ENCODE peak calls at places on chromosomes 16 and 17, in seven cellular contexts. X is SJSA1, B is endodermal cell, W is GM23248, P is heart right ventricle, E is neural progenitor cell, O is colonic mucosa. V is an unnamed sample.
A peak's percentile ranks its signal among the peaks of the same experiment; 100 is the strongest.

GRCh38 chr16:13168091-13168572 is 266.7 kb downstream of the SHISA9 start:
- DNase-seq in X (no peak), B (peak; percentile 73), W (no peak), P (no peak), E (peak; percentile 55), O (no peak), V (peak; percentile 76)

GRCh38 chr16:27236635-27237228 is 31.8 kb downstream of the NSMCE1 start:
- DNase-seq in X (no peak), B (no peak), W (no peak), P (no peak), E (peak; percentile 65), O (no peak), V (no peak)

GRCh38 chr16:2895813-2896212 is 12.8 kb downstream of the FLYWCH2 start:
- DNase-seq in X (peak; percentile 37), B (no peak), W (peak; percentile 60), P (no peak), E (no peak), O (no peak), V (no peak)

GRCh38 chr17:67638871-67639270 is 78.9 kb upstream of the NOL11 start:
- DNase-seq in X (no peak), B (no peak), W (no peak), P (no peak), E (no peak), O (no peak), V (no peak)

GRCh38 chr16:71930013-71930563 is 34.8 kb downstream of the IST1 start:
- DNase-seq in X (no peak), B (no peak), W (peak; percentile 16), P (no peak), E (no peak), O (no peak), V (peak; percentile 23)

GRCh38 chr17:67431210-67432015 is 54.3 kb downstream of the PITPNC1 start:
- DNase-seq in X (peak; percentile 90), B (no peak), W (peak; percentile 91), P (no peak), E (no peak), O (no peak), V (peak; percentile 93)

GRCh38 chr17:49361902-49362722 is at the start of gene ZNF652:
- DNase-seq in X (peak; percentile 92), B (peak; percentile 100), W (peak; percentile 94), P (peak; percentile 91), E (peak; percentile 99), O (peak; percentile 96), V (peak; percentile 80)

GRCh38 chr17:41792835-41793748 is 6.6 kb upstream of the JUP start:
- DNase-seq in X (peak; percentile 42), B (peak; percentile 89), W (peak; percentile 57), P (peak; percentile 78), E (peak; percentile 31), O (peak; percentile 86), V (peak; percentile 87)

GRCh38 chr16:56847173-56847948 is 17.6 kb upstream of the SLC12A3 start:
- DNase-seq in X (no peak), B (no peak), W (peak; percentile 44), P (no peak), E (no peak), O (no peak), V (no peak)

GRCh38 chr16:55494994-55495421 is 13.9 kb upstream of the LPCAT2 start:
- DNase-seq in X (peak; percentile 93), B (peak; percentile 42), W (peak; percentile 93), P (peak; percentile 68), E (peak; percentile 47), O (peak; percentile 61), V (peak; percentile 61)

GRCh38 chr17:38897176-38897575 is 27.3 kb downstream of the LASP1 start:
- DNase-seq in X (no peak), B (no peak), W (no peak), P (peak; percentile 89), E (no peak), O (no peak), V (no peak)
- H3K4me1 ChIP-seq in X (peaks cover 12% of the 10 kb centered on the region), B (peaks cover 4% of the 10 kb centered on the region), W (peaks cover 15% of the 10 kb centered on the region), P (peaks cover 80% of the 10 kb centered on the region), E (peaks cover 47% of the 10 kb centered on the region), O (peaks cover 38% of the 10 kb centered on the region), V (peaks cover 10% of the 10 kb centered on the region)

GRCh38 chr17:80773243-80773991 is 218.2 kb upstream of the CHMP6 start:
- DNase-seq in X (peak; percentile 88), B (peak; percentile 81), W (peak; percentile 54), P (peak; percentile 59), E (peak; percentile 57), O (no peak), V (no peak)
- H3K4me1 ChIP-seq in X (peaks cover 26% of the 10 kb centered on the region), B (no peaks in the 10 kb centered on the region), W (peaks cover 8% of the 10 kb centered on the region), P (peaks cover 11% of the 10 kb centered on the region), E (peaks cover 20% of the 10 kb centered on the region), O (no peaks in the 10 kb centered on the region), V (no peaks in the 10 kb centered on the region)

GRCh38 chr17:80781851-80782277 is 209.8 kb upstream of the CHMP6 start:
- DNase-seq in X (no peak), B (peak; percentile 55), W (no peak), P (peak; percentile 34), E (no peak), O (no peak), V (no peak)

GRCh38 chr17:80785477-80786178 is 206.0 kb upstream of the CHMP6 start:
- DNase-seq in X (no peak), B (peak; percentile 58), W (no peak), P (no peak), E (no peak), O (no peak), V (no peak)

GRCh38 chr17:80782536-80783427 is 208.9 kb upstream of the CHMP6 start:
- DNase-seq in X (peak; percentile 79), B (peak; percentile 60), W (peak; percentile 62), P (no peak), E (no peak), O (no peak), V (no peak)

GRCh38 chr17:80783971-80784370 is 207.7 kb upstream of the CHMP6 start:
- DNase-seq in X (no peak), B (peak; percentile 22), W (no peak), P (no peak), E (no peak), O (no peak), V (no peak)

GRCh38 chr17:80783461-80783860 is 208.2 kb upstream of the CHMP6 start:
- DNase-seq in X (no peak), B (peak; percentile 52), W (peak; percentile 74), P (no peak), E (no peak), O (no peak), V (no peak)
- H3K4me1 ChIP-seq in X (peaks cover 28% of the 10 kb centered on the region), B (no peaks in the 10 kb centered on the region), W (peaks cover 33% of the 10 kb centered on the region), P (peaks cover 20% of the 10 kb centered on the region), E (peaks cover 52% of the 10 kb centered on the region), O (no peaks in the 10 kb centered on the region), V (no peaks in the 10 kb centered on the region)

DNA sequence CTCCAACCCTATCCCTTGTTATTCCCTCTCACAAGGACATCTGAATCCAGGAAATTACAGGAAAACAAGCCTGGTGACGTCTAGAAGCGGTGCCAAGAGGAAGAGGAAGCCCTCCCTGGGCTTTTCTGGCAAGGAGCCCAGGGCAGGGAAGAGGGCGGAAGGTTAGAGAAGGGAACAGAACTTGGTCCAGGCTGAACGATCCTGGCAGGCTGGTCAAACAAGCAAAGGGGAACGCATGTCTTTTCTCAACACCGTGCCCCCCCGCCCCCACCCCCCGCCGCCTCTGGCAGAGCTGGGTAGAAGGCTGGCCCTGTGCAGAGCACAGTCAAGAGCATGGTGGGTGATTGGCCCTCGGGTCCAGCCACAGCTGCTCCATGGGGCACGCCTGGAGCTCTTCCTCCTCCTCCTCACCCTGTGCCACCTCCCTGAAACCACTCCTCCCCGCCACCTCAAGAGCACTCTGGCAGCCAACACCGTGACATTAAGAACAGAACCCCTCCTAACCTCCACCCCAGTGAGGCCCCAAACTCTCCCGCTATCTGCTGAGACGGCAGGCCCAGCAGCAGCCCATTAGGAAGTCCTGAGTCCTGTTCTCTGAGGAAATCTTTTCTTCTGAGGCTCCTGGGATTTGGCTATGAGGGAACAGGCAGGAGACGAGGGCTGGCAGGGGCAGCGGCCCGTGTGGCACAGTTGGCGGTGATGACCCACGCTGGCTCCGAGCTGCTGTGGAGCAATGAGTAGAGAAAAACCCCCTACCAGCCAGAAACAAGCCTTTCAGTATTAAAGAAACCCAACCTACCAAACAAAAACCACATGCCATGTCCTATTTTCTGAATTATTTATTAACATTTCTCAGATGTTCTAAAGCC is 7.3 kb downstream of the C16orf86 start:
- DNase-seq in X (no peak), B (peak; percentile 45), W (no peak), P (peak; percentile 86), E (no peak), O (peak; percentile 92), V (no peak)
- H3K4me1 ChIP-seq in X (no peaks in the 10 kb centered on the region), B (no peaks in the 10 kb centered on the region), W (no peaks in the 10 kb centered on the region), P (peaks cover 28% of the 10 kb centered on the region), E (no peaks in the 10 kb centered on the region), O (peaks cover 22% of the 10 kb centered on the region), V (peaks cover 2% of the 10 kb centered on the region)

DNA sequence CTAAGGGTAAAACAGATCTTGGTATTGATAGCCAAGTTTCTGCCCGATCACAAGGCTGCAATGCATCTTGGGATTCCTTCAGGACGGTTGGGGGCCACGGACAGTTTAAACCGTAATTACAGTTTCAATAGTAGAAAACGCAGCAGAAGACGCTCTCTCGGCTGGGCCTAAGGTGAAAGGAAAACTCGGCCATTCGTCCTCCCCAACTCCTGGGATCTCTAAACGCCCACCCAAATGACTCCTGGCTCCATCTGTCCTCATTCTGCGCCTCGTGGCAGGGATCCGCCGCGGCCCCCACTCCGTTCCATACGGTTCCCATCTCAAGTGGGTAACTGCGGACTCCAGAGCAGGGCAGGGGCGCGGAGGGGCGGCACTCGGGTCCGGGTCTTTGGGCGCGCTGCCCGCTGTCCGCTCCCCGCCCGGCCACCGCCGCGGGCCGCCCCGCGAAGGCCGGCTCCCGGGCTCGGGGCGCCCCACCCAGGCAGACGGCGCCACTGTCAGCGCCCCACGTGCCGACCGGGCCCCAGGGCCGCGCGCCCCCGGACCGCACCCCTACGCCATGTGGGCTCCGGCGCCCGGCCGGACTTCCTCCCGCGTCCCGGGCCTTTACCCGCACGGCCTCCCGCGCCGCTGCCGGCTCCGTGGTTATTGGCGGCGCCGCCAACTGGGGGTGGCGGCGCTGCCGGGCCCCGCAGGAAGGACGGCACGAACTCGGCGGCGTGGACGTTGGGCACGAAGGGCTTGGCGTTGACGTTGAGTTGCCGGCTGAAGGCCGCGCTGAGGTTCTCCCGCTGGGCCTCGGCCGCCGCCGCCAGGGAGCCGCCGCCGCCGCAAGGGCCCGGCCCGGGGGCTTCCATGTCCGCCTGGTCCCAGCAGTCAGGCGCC is 755 bp downstream of the GSPT1 start:
- DNase-seq in X (peak; percentile 51), B (peak; percentile 75), W (peak; percentile 74), P (peak; percentile 28), E (peak; percentile 63), O (peak; percentile 62), V (peak; percentile 14)
- H3K4me1 ChIP-seq in X (peaks cover 20% of the 10 kb centered on the region), B (no peaks in the 10 kb centered on the region), W (peaks cover 36% of the 10 kb centered on the region), P (peaks cover 35% of the 10 kb centered on the region), E (peaks cover 24% of the 10 kb centered on the region), O (peaks cover 8% of the 10 kb centered on the region), V (peaks cover 14% of the 10 kb centered on the region)